ENCODE peak calls at places on chromosomes 11 and 22, in eight cellular contexts. One of them, this sample, is unnamed.

GRCh38 chr11:93487032-93487483 is 56.1 kb downstream of the SMCO4 start:
- DNase-seq in A549: no peak
- DNase-seq in uterus: peak
- DNase-seq in brain microvascular endothelial cell: no peak
- DNase-seq in sigmoid colon: peak
- DNase-seq in fibroblast of lung: peak
- DNase-seq in heart left ventricle: no peak
- DNase-seq in adipocyte: no peak
- DNase-seq in this sample: no peak

GRCh38 chr22:27876684-27877083 is 42.4 kb downstream of the PITPNB start:
- DNase-seq in adipocyte: peak
- DNase-seq in A549: no peak
- DNase-seq in fibroblast of lung: no peak
- DNase-seq in heart left ventricle: no peak
- DNase-seq in brain microvascular endothelial cell: peak
- DNase-seq in uterus: no peak
- DNase-seq in sigmoid colon: no peak
- DNase-seq in this sample: no peak

GRCh38 chr11:29336727-29337212 is 680.1 kb downstream of the KCNA4 start:
- DNase-seq in sigmoid colon: no peak
- DNase-seq in heart left ventricle: no peak
- DNase-seq in brain microvascular endothelial cell: no peak
- DNase-seq in uterus: no peak
- DNase-seq in A549: no peak
- DNase-seq in adipocyte: peak
- DNase-seq in fibroblast of lung: peak
- DNase-seq in this sample: peak

GRCh38 chr11:17382046-17382728 is 6.3 kb downstream of the KCNJ11 start:
- DNase-seq in uterus: no peak
- DNase-seq in adipocyte: no peak
- DNase-seq in brain microvascular endothelial cell: peak
- DNase-seq in fibroblast of lung: no peak
- DNase-seq in A549: no peak
- DNase-seq in sigmoid colon: no peak
- DNase-seq in heart left ventricle: no peak
- DNase-seq in this sample: no peak

GRCh38 chr11:27757953-27758352 is 57.7 kb upstream of the BDNF start:
- DNase-seq in fibroblast of lung: peak
- DNase-seq in brain microvascular endothelial cell: peak
- DNase-seq in A549: no peak
- DNase-seq in uterus: no peak
- DNase-seq in sigmoid colon: no peak
- DNase-seq in adipocyte: peak
- DNase-seq in heart left ventricle: no peak
- DNase-seq in this sample: peak

GRCh38 chr11:35593143-35593542 is 25.1 kb upstream of the FJX1 start:
- DNase-seq in heart left ventricle: no peak
- DNase-seq in uterus: no peak
- DNase-seq in brain microvascular endothelial cell: peak
- DNase-seq in fibroblast of lung: peak
- DNase-seq in A549: no peak
- DNase-seq in sigmoid colon: no peak
- DNase-seq in adipocyte: peak
- DNase-seq in this sample: peak

GRCh38 chr11:98101329-98101728 is 919.4 kb upstream of the CNTN5 start:
- DNase-seq in brain microvascular endothelial cell: no peak
- DNase-seq in heart left ventricle: no peak
- DNase-seq in fibroblast of lung: no peak
- DNase-seq in sigmoid colon: no peak
- DNase-seq in A549: no peak
- DNase-seq in uterus: no peak
- DNase-seq in adipocyte: no peak
- DNase-seq in this sample: no peak

GRCh38 chr22:37898441-37899181 is 7.5 kb upstream of the MICALL1 start:
- DNase-seq in brain microvascular endothelial cell: no peak
- DNase-seq in fibroblast of lung: no peak
- DNase-seq in heart left ventricle: no peak
- DNase-seq in sigmoid colon: peak
- DNase-seq in uterus: no peak
- DNase-seq in A549: no peak
- DNase-seq in adipocyte: peak
- DNase-seq in this sample: no peak

GRCh38 chr11:37353192-37353591 is 755.2 kb upstream of the RAG2 start:
- DNase-seq in A549: no peak
- DNase-seq in adipocyte: no peak
- DNase-seq in brain microvascular endothelial cell: no peak
- DNase-seq in sigmoid colon: no peak
- DNase-seq in uterus: no peak
- DNase-seq in fibroblast of lung: no peak
- DNase-seq in heart left ventricle: no peak
- DNase-seq in this sample: no peak

GRCh38 chr11:28673687-28674431 is 565.7 kb downstream of the METTL15 start:
- DNase-seq in sigmoid colon: no peak
- DNase-seq in heart left ventricle: no peak
- DNase-seq in uterus: no peak
- DNase-seq in A549: no peak
- DNase-seq in fibroblast of lung: no peak
- DNase-seq in adipocyte: peak
- DNase-seq in brain microvascular endothelial cell: no peak
- DNase-seq in this sample: no peak

GRCh38 chr11:2093575-2094353 is 45.4 kb downstream of the IGF2 start:
- DNase-seq in A549: no peak
- DNase-seq in heart left ventricle: peak
- DNase-seq in sigmoid colon: peak
- DNase-seq in uterus: no peak
- DNase-seq in brain microvascular endothelial cell: no peak
- DNase-seq in fibroblast of lung: no peak
- DNase-seq in adipocyte: no peak
- DNase-seq in this sample: no peak

GRCh38 chr11:102421262-102421661 is 31.3 kb downstream of the TMEM123 start:
- DNase-seq in uterus: no peak
- DNase-seq in sigmoid colon: no peak
- DNase-seq in brain microvascular endothelial cell: no peak
- DNase-seq in A549: no peak
- DNase-seq in adipocyte: no peak
- DNase-seq in fibroblast of lung: no peak
- DNase-seq in heart left ventricle: no peak
- DNase-seq in this sample: no peak

GRCh38 chr11:31641477-31642062 is 132.0 kb downstream of the ELP4 start:
- DNase-seq in uterus: no peak
- DNase-seq in adipocyte: peak
- DNase-seq in sigmoid colon: no peak
- DNase-seq in fibroblast of lung: peak
- DNase-seq in A549: peak
- DNase-seq in heart left ventricle: no peak
- DNase-seq in brain microvascular endothelial cell: no peak
- DNase-seq in this sample: peak

DNA sequence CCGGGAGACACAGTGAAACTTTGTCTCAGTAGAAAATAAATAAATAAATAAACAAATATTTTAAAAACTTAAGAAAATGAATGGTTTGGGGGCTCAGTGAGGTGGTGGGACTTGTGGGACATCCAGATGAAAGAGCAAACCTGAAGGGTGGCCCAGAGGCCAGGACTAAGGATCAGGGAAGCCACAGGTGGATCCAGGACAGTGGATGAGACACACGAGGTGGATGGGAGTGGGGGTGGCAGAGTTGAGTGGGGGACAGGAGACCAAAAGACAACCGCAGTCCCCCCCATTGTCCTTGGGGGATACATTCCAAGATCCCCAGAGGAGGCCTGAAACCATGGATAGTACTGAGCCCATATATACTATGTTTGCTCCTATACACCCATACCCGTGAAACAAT is 7.1 kb downstream of the RFPL1 start:
- DNase-seq in A549: no peak
- DNase-seq in brain microvascular endothelial cell: no peak
- DNase-seq in uterus: no peak
- DNase-seq in sigmoid colon: no peak
- DNase-seq in adipocyte: no peak
- DNase-seq in fibroblast of lung: no peak
- DNase-seq in heart left ventricle: no peak
- DNase-seq in this sample: no peak
- H3K4me3 ChIP-seq in A549: no peak
- H3K4me3 ChIP-seq in brain microvascular endothelial cell: no peak
- H3K4me3 ChIP-seq in uterus: no peak
- H3K4me3 ChIP-seq in sigmoid colon: no peak
- H3K4me3 ChIP-seq in adipocyte: no peak
- H3K4me3 ChIP-seq in fibroblast of lung: no peak
- H3K4me3 ChIP-seq in heart left ventricle: no peak
- H3K4me3 ChIP-seq in this sample: no peak

DNA sequence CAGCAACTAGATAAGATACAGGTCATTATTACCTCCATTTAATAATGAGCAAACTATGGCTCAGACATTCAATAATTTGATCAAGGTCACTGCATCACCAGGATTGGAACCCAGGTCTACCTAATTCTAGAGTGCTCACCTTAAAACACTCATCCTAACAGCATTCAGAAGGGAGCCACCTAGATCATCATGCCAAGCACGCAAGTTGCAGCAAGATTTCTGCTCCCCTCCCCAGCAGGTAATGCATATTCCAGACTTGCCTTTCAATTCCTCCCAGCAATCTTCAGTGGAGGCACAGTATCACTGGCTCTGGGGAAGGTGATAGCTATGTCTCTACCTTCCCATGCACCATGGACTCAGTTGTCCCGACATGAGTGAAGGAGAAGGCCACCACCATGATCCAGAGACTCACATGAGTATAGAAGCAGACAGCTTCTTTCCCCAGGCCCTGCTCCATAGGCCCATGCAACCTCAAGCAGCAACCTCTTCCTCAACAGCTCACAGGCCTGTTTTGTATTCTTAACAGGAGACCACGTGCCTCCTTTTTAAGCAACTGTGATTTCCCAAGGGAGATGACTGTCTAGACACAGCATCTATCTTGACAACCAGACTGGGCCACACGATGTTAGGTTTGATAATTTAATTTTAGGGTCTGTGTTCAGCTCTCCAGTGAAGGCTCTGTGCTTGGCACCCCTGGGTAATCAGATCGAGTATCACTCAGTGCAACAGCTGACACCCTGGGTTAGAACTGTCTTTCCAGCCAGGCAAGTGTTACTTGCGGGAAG is 36.4 kb downstream of the RAB30 start:
- DNase-seq in adipocyte: peak
- DNase-seq in uterus: no peak
- DNase-seq in brain microvascular endothelial cell: peak
- DNase-seq in sigmoid colon: no peak
- DNase-seq in fibroblast of lung: peak
- DNase-seq in heart left ventricle: no peak
- DNase-seq in A549: no peak
- DNase-seq in this sample: no peak
- H3K4me3 ChIP-seq in adipocyte: no peak
- H3K4me3 ChIP-seq in uterus: no peak
- H3K4me3 ChIP-seq in brain microvascular endothelial cell: no peak
- H3K4me3 ChIP-seq in sigmoid colon: no peak
- H3K4me3 ChIP-seq in fibroblast of lung: no peak
- H3K4me3 ChIP-seq in heart left ventricle: no peak
- H3K4me3 ChIP-seq in A549: no peak
- H3K4me3 ChIP-seq in this sample: no peak

GRCh38 chr22:36336246-36337182 is 51.3 kb downstream of the MYH9 start:
- DNase-seq in heart left ventricle: no peak
- DNase-seq in fibroblast of lung: no peak
- DNase-seq in brain microvascular endothelial cell: no peak
- DNase-seq in A549: no peak
- DNase-seq in adipocyte: no peak
- DNase-seq in uterus: no peak
- DNase-seq in sigmoid colon: no peak
- DNase-seq in this sample: no peak

GRCh38 chr22:36335621-36336020 is 52.1 kb downstream of the MYH9 start:
- DNase-seq in sigmoid colon: no peak
- DNase-seq in adipocyte: no peak
- DNase-seq in fibroblast of lung: no peak
- DNase-seq in A549: no peak
- DNase-seq in brain microvascular endothelial cell: no peak
- DNase-seq in uterus: no peak
- DNase-seq in heart left ventricle: no peak
- DNase-seq in this sample: no peak

GRCh38 chr22:36334081-36334831 is 53.5 kb downstream of the MYH9 start:
- DNase-seq in brain microvascular endothelial cell: no peak
- DNase-seq in fibroblast of lung: no peak
- DNase-seq in heart left ventricle: no peak
- DNase-seq in uterus: no peak
- DNase-seq in sigmoid colon: peak
- DNase-seq in A549: no peak
- DNase-seq in adipocyte: no peak
- DNase-seq in this sample: no peak

GRCh38 chr22:36333632-36334031 is 54.1 kb downstream of the MYH9 start:
- DNase-seq in A549: no peak
- DNase-seq in heart left ventricle: no peak
- DNase-seq in uterus: no peak
- DNase-seq in sigmoid colon: no peak
- DNase-seq in fibroblast of lung: no peak
- DNase-seq in brain microvascular endothelial cell: no peak
- DNase-seq in adipocyte: no peak
- DNase-seq in this sample: no peak

GRCh38 chr22:36334838-36335603 is 52.7 kb downstream of the MYH9 start:
- DNase-seq in heart left ventricle: no peak
- DNase-seq in brain microvascular endothelial cell: no peak
- DNase-seq in uterus: no peak
- DNase-seq in adipocyte: peak
- DNase-seq in fibroblast of lung: peak
- DNase-seq in sigmoid colon: peak
- DNase-seq in A549: no peak
- DNase-seq in this sample: no peak
- H3K4me3 ChIP-seq in heart left ventricle: no peak
- H3K4me3 ChIP-seq in brain microvascular endothelial cell: no peak
- H3K4me3 ChIP-seq in uterus: no peak
- H3K4me3 ChIP-seq in adipocyte: no peak
- H3K4me3 ChIP-seq in fibroblast of lung: no peak
- H3K4me3 ChIP-seq in sigmoid colon: no peak
- H3K4me3 ChIP-seq in A549: no peak
- H3K4me3 ChIP-seq in this sample: no peak

DNA sequence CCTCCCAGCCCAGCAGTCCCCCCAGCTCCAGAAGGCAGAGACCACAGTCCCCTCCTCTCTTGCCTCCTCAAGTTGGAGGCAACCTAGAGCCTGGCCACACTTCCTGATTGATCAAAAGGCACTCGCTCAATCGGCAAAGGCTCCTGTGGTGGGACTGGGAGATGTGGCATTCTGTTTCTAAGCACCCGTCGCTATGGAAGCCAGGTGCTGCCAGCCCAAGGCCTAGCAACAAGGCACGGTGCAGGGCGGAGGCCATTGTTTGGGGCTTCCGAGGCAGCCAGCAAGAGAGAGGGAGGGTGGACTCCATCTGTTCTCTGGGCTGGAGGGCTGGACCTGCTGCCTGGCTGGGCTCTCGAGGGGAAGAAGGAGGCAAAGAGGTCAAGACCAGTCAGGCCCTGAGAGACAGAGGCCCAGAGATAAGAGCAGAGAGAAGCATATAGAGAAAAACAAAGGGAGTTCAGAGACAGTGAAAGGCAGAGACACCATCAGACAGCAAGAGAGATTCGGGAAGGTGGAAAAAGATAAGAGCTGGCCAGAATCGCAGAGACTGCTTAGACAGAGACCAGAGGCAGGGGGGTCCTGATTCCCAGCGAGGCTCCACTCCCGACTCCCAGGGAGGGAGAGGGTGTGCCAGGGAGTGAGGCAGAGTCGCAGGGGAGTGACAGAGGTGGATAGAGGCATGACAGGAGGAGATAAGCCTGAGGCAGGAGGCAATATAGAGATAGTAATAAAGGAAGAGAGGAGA is 21.2 kb downstream of the PDE2A start:
- DNase-seq in A549: no peak
- DNase-seq in fibroblast of lung: no peak
- DNase-seq in brain microvascular endothelial cell: no peak
- DNase-seq in heart left ventricle: no peak
- DNase-seq in sigmoid colon: no peak
- DNase-seq in adipocyte: no peak
- DNase-seq in uterus: no peak
- DNase-seq in this sample: no peak
- H3K4me3 ChIP-seq in A549: no peak
- H3K4me3 ChIP-seq in fibroblast of lung: no peak
- H3K4me3 ChIP-seq in brain microvascular endothelial cell: no peak
- H3K4me3 ChIP-seq in heart left ventricle: no peak
- H3K4me3 ChIP-seq in sigmoid colon: no peak
- H3K4me3 ChIP-seq in adipocyte: no peak
- H3K4me3 ChIP-seq in uterus: no peak
- H3K4me3 ChIP-seq in this sample: no peak

This sample was measured in astrocyte of the cerebellum.